ENCODE peak calls at places on chromosome 19, in ten cellular contexts. Q is osteocyte, Y is activated T-cell treated with anti-CD3 and anti-CD28 coated beads for 1 hour, A is psoas muscle, F is A172, O is caudate nucleus, D is fibroblast of lung, W is sigmoid colon, Z is anterior cingulate cortex, I is SK-N-MC. T is an unnamed sample.

GRCh38 chr19:7450243-7451223 is 38.3 kb downstream of the PEX11G start:
- DNase-seq in Q (no peak), Y (no peak), A (no peak), F (peak; percentile 33), O (no peak), D (peak; percentile 38), W (no peak), Z (no peak), I (peak; percentile 14), T (peak; percentile 62)

GRCh38 chr19:19105365-19106060 is 32.8 kb downstream of the TMEM161A start:
- DNase-seq in Q (no peak), Y (no peak), A (no peak), F (no peak), O (no peak), D (peak; percentile 52), W (peak; percentile 76), Z (no peak), I (peak; percentile 89), T (peak; percentile 71)

GRCh38 chr19:38395381-38396127 is 7.1 kb downstream of the SPRED3 start:
- DNase-seq in Q (no peak), Y (peak; percentile 30), A (no peak), F (no peak), O (no peak), D (no peak), W (no peak), Z (no peak), I (no peak), T (no peak)

GRCh38 chr19:22144394-22144793 is 52.4 kb downstream of the ZNF676 start:
- DNase-seq in Q (no peak), Y (no peak), A (no peak), F (peak; percentile 3), O (no peak), D (peak; percentile 26), W (no peak), Z (no peak), I (peak; percentile 6), T (peak; percentile 60)

GRCh38 chr19:5128251-5128931 is 159.5 kb downstream of the KDM4B start:
- DNase-seq in Q (peak; percentile 92), Y (no peak), A (peak; percentile 78), F (peak; percentile 61), O (no peak), D (peak; percentile 83), W (peak; percentile 85), Z (no peak), I (no peak), T (no peak)

GRCh38 chr19:16978839-16979802 is 47.5 kb downstream of the CPAMD8 start:
- DNase-seq in Q (no peak), Y (no peak), A (no peak), F (no peak), O (no peak), D (no peak), W (no peak), Z (no peak), I (no peak), T (no peak)

GRCh38 chr19:8209111-8209964 is at the start of gene CERS4:
- DNase-seq in Q (no peak), Y (peak; percentile 70), A (peak; percentile 81), F (no peak), O (peak; percentile 83), D (peak; percentile 41), W (peak; percentile 90), Z (peak; percentile 73), I (no peak), T (peak; percentile 96)

GRCh38 chr19:39768811-39769210 is 9.8 kb upstream of the LEUTX start:
- DNase-seq in Q (no peak), Y (no peak), A (no peak), F (no peak), O (no peak), D (no peak), W (no peak), Z (no peak), I (no peak), T (no peak)

GRCh38 chr19:1247747-1248453 is 483 bp upstream of the MIDN start:
- DNase-seq in Q (no peak), Y (peak; percentile 59), A (peak; percentile 96), F (peak; percentile 95), O (no peak), D (peak; percentile 71), W (peak; percentile 91), Z (no peak), I (no peak), T (peak; percentile 62)

GRCh38 chr19:28726533-28726932 is 486.4 kb downstream of the UQCRFS1 start:
- DNase-seq in Q (no peak), Y (no peak), A (no peak), F (no peak), O (no peak), D (no peak), W (no peak), Z (no peak), I (no peak), T (no peak)

GRCh38 chr19:49873834-49874233 is 3.3 kb downstream of the AKT1S1 start:
- DNase-seq in Q (no peak), Y (no peak), A (no peak), F (no peak), O (no peak), D (no peak), W (no peak), Z (no peak), I (no peak), T (no peak)

GRCh38 chr19:55579766-55580621 is 654 bp downstream of the ZNF579 start:
- DNase-seq in Q (no peak), Y (no peak), A (peak; percentile 80), F (no peak), O (no peak), D (peak; percentile 54), W (no peak), Z (no peak), I (no peak), T (peak; percentile 55)

GRCh38 chr19:3500429-3501101 is at the start of gene DOHH:
- DNase-seq in Q (peak; percentile 98), Y (peak; percentile 90), A (peak; percentile 98), F (peak; percentile 97), O (peak; percentile 86), D (peak; percentile 94), W (peak; percentile 97), Z (peak; percentile 99), I (peak; percentile 96), T (peak; percentile 93)

GRCh38 chr19:45070214-45070613 is 6.1 kb downstream of the ZNF296 start:
- DNase-seq in Q (no peak), Y (no peak), A (no peak), F (no peak), O (no peak), D (no peak), W (no peak), Z (no peak), I (no peak), T (no peak)

GRCh38 chr19:46736544-46737274 is 9.1 kb upstream of the FKRP start:
- DNase-seq in Q (no peak), Y (no peak), A (peak; percentile 66), F (no peak), O (no peak), D (no peak), W (no peak), Z (no peak), I (no peak), T (no peak)

GRCh38 chr19:18659281-18660050 is 22.6 kb downstream of the KLHL26 start:
- DNase-seq in Q (no peak), Y (no peak), A (peak; percentile 82), F (no peak), O (no peak), D (peak; percentile 56), W (no peak), Z (no peak), I (no peak), T (peak; percentile 76)

GRCh38 chr19:18895828-18896341 is at the start of gene CERS1:
- DNase-seq in Q (no peak), Y (no peak), A (no peak), F (no peak), O (peak; percentile 42), D (peak; percentile 27), W (no peak), Z (peak; percentile 13), I (no peak), T (peak; percentile 60)

GRCh38 chr19:35090795-35091214 is 24.8 kb upstream of the FXYD3 start:
- DNase-seq in Q (no peak), Y (no peak), A (no peak), F (no peak), O (no peak), D (peak; percentile 18), W (no peak), Z (no peak), I (no peak), T (no peak)

GRCh38 chr19:48418317-48419064 is 25.0 kb downstream of the GRIN2D start:
- DNase-seq in Q (no peak), Y (no peak), A (no peak), F (peak; percentile 69), O (no peak), D (peak; percentile 69), W (no peak), Z (no peak), I (no peak), T (peak; percentile 86)